ENCODE peak calls at places on chromosomes 1 and 21, in seven cellular contexts. N, Z, O, U, F, S and Q are unnamed samples.

GRCh38 chr1:181080543-181080942 is 8.0 kb upstream of the IER5 start:
- DNase-seq in N (no peak), Z (no peak), O (no peak), U (no peak), F (no peak), S (no peak), Q (no peak)

GRCh38 chr1:21217812-21218596 is 41.3 kb upstream of the EIF4G3 start:
- DNase-seq in N (no peak), Z (peak; percentile 25), O (peak; percentile 1), U (peak; percentile 31), F (peak; percentile 24), S (peak; percentile 44), Q (no peak)

GRCh38 chr1:15684042-15684461 is at the start of gene PLEKHM2:
- DNase-seq in N (no peak), Z (peak; percentile 33), O (peak; percentile 21), U (peak; percentile 56), F (peak; percentile 44), S (peak; percentile 89), Q (no peak)

GRCh38 chr1:65230741-65231439 is 78.5 kb upstream of the DNAJC6 start:
- DNase-seq in N (no peak), Z (no peak), O (no peak), U (no peak), F (no peak), S (no peak), Q (no peak)

GRCh38 chr1:197577580-197577979 is 197.7 kb downstream of the DENND1B start:
- DNase-seq in N (no peak), Z (no peak), O (no peak), U (no peak), F (no peak), S (no peak), Q (no peak)

GRCh38 chr21:44736291-44737004 is 25.1 kb upstream of the TSPEAR start:
- DNase-seq in N (no peak), Z (no peak), O (peak; percentile 73), U (peak; percentile 77), F (no peak), S (no peak), Q (no peak)

GRCh38 chr1:22186316-22186715 is 43.4 kb upstream of the WNT4 start:
- DNase-seq in N (no peak), Z (no peak), O (no peak), U (no peak), F (no peak), S (no peak), Q (no peak)

GRCh38 chr1:62530516-62531154 is 66.7 kb upstream of the ANGPTL3 start:
- DNase-seq in N (no peak), Z (peak; percentile 75), O (no peak), U (peak; percentile 69), F (no peak), S (no peak), Q (no peak)

GRCh38 chr1:20184481-20184900 is 1.4 kb upstream of the UBXN10 start:
- DNase-seq in N (no peak), Z (no peak), O (no peak), U (no peak), F (no peak), S (no peak), Q (no peak)

GRCh38 chr1:10649484-10650201 is 146.8 kb downstream of the CASZ1 start:
- DNase-seq in N (no peak), Z (no peak), O (no peak), U (no peak), F (no peak), S (no peak), Q (no peak)

GRCh38 chr1:150798509-150798908 is 9.6 kb downstream of the CTSK start:
- DNase-seq in N (no peak), Z (no peak), O (peak; percentile 87), U (no peak), F (no peak), S (no peak), Q (no peak)

GRCh38 chr1:8889925-8890785 is 11.7 kb upstream of the ENO1 start:
- DNase-seq in N (peak; percentile 77), Z (peak; percentile 89), O (peak; percentile 79), U (peak; percentile 47), F (no peak), S (peak; percentile 88), Q (peak; percentile 39)

GRCh38 chr1:43239484-43239883 is 30.3 kb upstream of the TMEM125 start:
- DNase-seq in N (no peak), Z (no peak), O (no peak), U (no peak), F (no peak), S (no peak), Q (no peak)

GRCh38 chr21:46295177-46295711 is 9.1 kb downstream of the YBEY start:
- DNase-seq in N (no peak), Z (no peak), O (peak; percentile 10), U (no peak), F (no peak), S (peak; percentile 29), Q (no peak)

GRCh38 chr1:212218911-212219310 is 66.3 kb upstream of the PPP2R5A start:
- DNase-seq in N (no peak), Z (no peak), O (no peak), U (no peak), F (no peak), S (peak; percentile 85), Q (no peak)

GRCh38 chr1:86156571-86157455 is at the start of gene COL24A1:
- DNase-seq in N (no peak), Z (peak; percentile 40), O (peak; percentile 78), U (no peak), F (no peak), S (peak; percentile 65), Q (no peak)

GRCh38 chr21:38950388-38951094 is 144.8 kb downstream of the ETS2 start:
- DNase-seq in N (no peak), Z (no peak), O (no peak), U (peak; percentile 37), F (no peak), S (peak; percentile 21), Q (no peak)

GRCh38 chr1:154747380-154747779 is 122.7 kb downstream of the KCNN3 start:
- DNase-seq in N (no peak), Z (no peak), O (no peak), U (no peak), F (no peak), S (no peak), Q (no peak)

GRCh38 chr21:42542596-42542995 is 28.9 kb downstream of the SLC37A1 start:
- DNase-seq in N (no peak), Z (no peak), O (no peak), U (no peak), F (no peak), S (no peak), Q (no peak)

GRCh38 chr1:3314561-3315271 is 139.7 kb upstream of the ARHGEF16 start:
- DNase-seq in N (no peak), Z (no peak), O (no peak), U (no peak), F (no peak), S (peak; percentile 61), Q (no peak)

GRCh38 chr1:44881011-44881632 is 38.1 kb upstream of the PTCH2 start:
- DNase-seq in N (peak; percentile 19), Z (peak; percentile 51), O (no peak), U (no peak), F (no peak), S (peak; percentile 86), Q (peak; percentile 70)

GRCh38 chr21:39265603-39266002 is 47.8 kb downstream of the BRWD1 start:
- DNase-seq in N (no peak), Z (no peak), O (no peak), U (no peak), F (no peak), S (no peak), Q (no peak)

GRCh38 chr21:35483267-35483666 is 434.2 kb upstream of the RUNX1 start:
- DNase-seq in N (no peak), Z (no peak), O (no peak), U (no peak), F (no peak), S (no peak), Q (no peak)